ENCODE peak calls at places on chromosome 22, in six cellular contexts. One of them, this sample, is unnamed. For H3K9me3, the result is how much of the 10 kb centered on the place peaks cover.

GRCh38 chr22:44429941-44430587 is 68.0 kb downstream of the RTL6 start:
- DNase-seq in effector memory CD4-positive, alpha-beta T cell: no peak
- DNase-seq in CD8-positive, alpha-beta memory T cell: no peak
- DNase-seq in stomach: no peak
- DNase-seq in cardiac muscle cell: no peak
- DNase-seq in endodermal cell: peak
- DNase-seq in this sample: no peak

GRCh38 chr22:43136255-43136654 is 6.9 kb downstream of the MCAT start:
- DNase-seq in effector memory CD4-positive, alpha-beta T cell: no peak
- DNase-seq in CD8-positive, alpha-beta memory T cell: peak
- DNase-seq in stomach: peak
- DNase-seq in cardiac muscle cell: peak
- DNase-seq in endodermal cell: peak
- DNase-seq in this sample: peak

GRCh38 chr22:23391022-23391421 is 189.1 kb downstream of the IGLL1 start:
- DNase-seq in effector memory CD4-positive, alpha-beta T cell: no peak
- DNase-seq in CD8-positive, alpha-beta memory T cell: no peak
- DNase-seq in stomach: no peak
- DNase-seq in cardiac muscle cell: no peak
- DNase-seq in endodermal cell: no peak
- DNase-seq in this sample: no peak

GRCh38 chr22:43830931-43831560 is 18.9 kb upstream of the EFCAB6 start:
- DNase-seq in effector memory CD4-positive, alpha-beta T cell: no peak
- DNase-seq in CD8-positive, alpha-beta memory T cell: no peak
- DNase-seq in stomach: no peak
- DNase-seq in cardiac muscle cell: no peak
- DNase-seq in endodermal cell: no peak
- DNase-seq in this sample: no peak

GRCh38 chr22:22210375-22210774 is 34.2 kb upstream of the VPREB1 start:
- DNase-seq in effector memory CD4-positive, alpha-beta T cell: no peak
- DNase-seq in CD8-positive, alpha-beta memory T cell: no peak
- DNase-seq in stomach: no peak
- DNase-seq in cardiac muscle cell: peak
- DNase-seq in endodermal cell: no peak
- DNase-seq in this sample: no peak

GRCh38 chr22:46437990-46438389 is 99.4 kb downstream of the CELSR1 start:
- DNase-seq in effector memory CD4-positive, alpha-beta T cell: no peak
- DNase-seq in CD8-positive, alpha-beta memory T cell: no peak
- DNase-seq in stomach: no peak
- DNase-seq in cardiac muscle cell: no peak
- DNase-seq in endodermal cell: no peak
- DNase-seq in this sample: no peak

GRCh38 chr22:35630387-35630793 is 13.3 kb upstream of the MB start:
- DNase-seq in effector memory CD4-positive, alpha-beta T cell: no peak
- DNase-seq in CD8-positive, alpha-beta memory T cell: no peak
- DNase-seq in stomach: no peak
- DNase-seq in cardiac muscle cell: peak
- DNase-seq in endodermal cell: peak
- DNase-seq in this sample: no peak

GRCh38 chr22:43418079-43418825 is 6.4 kb downstream of the MPPED1 start:
- DNase-seq in effector memory CD4-positive, alpha-beta T cell: no peak
- DNase-seq in CD8-positive, alpha-beta memory T cell: no peak
- DNase-seq in stomach: no peak
- DNase-seq in cardiac muscle cell: no peak
- DNase-seq in endodermal cell: no peak
- DNase-seq in this sample: no peak

GRCh38 chr22:31944700-31945477 is 554 bp downstream of the YWHAH start:
- DNase-seq in effector memory CD4-positive, alpha-beta T cell: peak
- DNase-seq in CD8-positive, alpha-beta memory T cell: no peak
- DNase-seq in stomach: peak
- DNase-seq in cardiac muscle cell: peak
- DNase-seq in endodermal cell: peak
- DNase-seq in this sample: no peak

GRCh38 chr22:42856179-42856864 is 751 bp downstream of the ARFGAP3 start:
- DNase-seq in effector memory CD4-positive, alpha-beta T cell: peak
- DNase-seq in CD8-positive, alpha-beta memory T cell: no peak
- DNase-seq in stomach: peak
- DNase-seq in cardiac muscle cell: peak
- DNase-seq in endodermal cell: no peak
- DNase-seq in this sample: peak

GRCh38 chr22:20561882-20562281 is 54.5 kb downstream of the MED15 start:
- DNase-seq in effector memory CD4-positive, alpha-beta T cell: no peak
- DNase-seq in CD8-positive, alpha-beta memory T cell: no peak
- DNase-seq in stomach: no peak
- DNase-seq in cardiac muscle cell: no peak
- DNase-seq in endodermal cell: no peak
- DNase-seq in this sample: no peak
- H3K9me3 ChIP-seq in effector memory CD4-positive, alpha-beta T cell: under half
- H3K9me3 ChIP-seq in CD8-positive, alpha-beta memory T cell: under half
- H3K9me3 ChIP-seq in stomach: under half
- H3K9me3 ChIP-seq in cardiac muscle cell: under half
- H3K9me3 ChIP-seq in endodermal cell: under half
- H3K9me3 ChIP-seq in this sample: under half

DNA sequence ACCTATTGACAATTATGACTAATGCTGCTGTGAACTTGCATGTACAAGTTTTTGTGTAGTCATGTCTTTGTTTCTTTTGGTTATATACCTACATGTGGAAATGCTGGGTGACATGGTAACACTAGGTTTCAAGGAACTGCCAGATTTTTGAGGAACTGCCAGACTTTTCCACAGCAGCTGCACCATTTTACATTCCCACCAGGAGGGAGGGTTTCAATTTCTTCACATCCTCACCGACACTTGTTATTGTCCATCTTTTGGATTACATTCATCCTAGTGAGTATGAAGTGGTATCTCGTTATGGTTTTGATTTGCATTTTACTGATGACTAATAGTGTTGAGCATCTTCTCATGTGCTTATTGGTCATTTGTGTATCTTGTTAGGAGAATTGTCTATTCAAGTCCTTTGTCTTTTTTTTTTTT is 13.3 kb downstream of the CLDN5 start:
- DNase-seq in effector memory CD4-positive, alpha-beta T cell: no peak
- DNase-seq in CD8-positive, alpha-beta memory T cell: no peak
- DNase-seq in stomach: no peak
- DNase-seq in cardiac muscle cell: no peak
- DNase-seq in endodermal cell: no peak
- DNase-seq in this sample: no peak
- H3K9me3 ChIP-seq in effector memory CD4-positive, alpha-beta T cell: under half
- H3K9me3 ChIP-seq in CD8-positive, alpha-beta memory T cell: under half
- H3K9me3 ChIP-seq in stomach: under half
- H3K9me3 ChIP-seq in cardiac muscle cell: under half
- H3K9me3 ChIP-seq in endodermal cell: under half
- H3K9me3 ChIP-seq in this sample: under half

GRCh38 chr22:49302150-49302460 is 525.6 kb downstream of the BRD1 start:
- DNase-seq in effector memory CD4-positive, alpha-beta T cell: no peak
- DNase-seq in CD8-positive, alpha-beta memory T cell: no peak
- DNase-seq in stomach: no peak
- DNase-seq in cardiac muscle cell: no peak
- DNase-seq in endodermal cell: no peak
- DNase-seq in this sample: no peak
- H3K9me3 ChIP-seq in effector memory CD4-positive, alpha-beta T cell: under half
- H3K9me3 ChIP-seq in CD8-positive, alpha-beta memory T cell: under half
- H3K9me3 ChIP-seq in stomach: under half
- H3K9me3 ChIP-seq in cardiac muscle cell: under half
- H3K9me3 ChIP-seq in endodermal cell: under half
- H3K9me3 ChIP-seq in this sample: under half

GRCh38 chr22:16987822-16988221 is 20.2 kb downstream of the GAB4 start:
- DNase-seq in effector memory CD4-positive, alpha-beta T cell: no peak
- DNase-seq in CD8-positive, alpha-beta memory T cell: no peak
- DNase-seq in stomach: no peak
- DNase-seq in cardiac muscle cell: no peak
- DNase-seq in endodermal cell: no peak
- DNase-seq in this sample: no peak

GRCh38 chr22:16989915-16990314 is 18.1 kb downstream of the GAB4 start:
- DNase-seq in effector memory CD4-positive, alpha-beta T cell: no peak
- DNase-seq in CD8-positive, alpha-beta memory T cell: no peak
- DNase-seq in stomach: no peak
- DNase-seq in cardiac muscle cell: no peak
- DNase-seq in endodermal cell: no peak
- DNase-seq in this sample: no peak

DNA sequence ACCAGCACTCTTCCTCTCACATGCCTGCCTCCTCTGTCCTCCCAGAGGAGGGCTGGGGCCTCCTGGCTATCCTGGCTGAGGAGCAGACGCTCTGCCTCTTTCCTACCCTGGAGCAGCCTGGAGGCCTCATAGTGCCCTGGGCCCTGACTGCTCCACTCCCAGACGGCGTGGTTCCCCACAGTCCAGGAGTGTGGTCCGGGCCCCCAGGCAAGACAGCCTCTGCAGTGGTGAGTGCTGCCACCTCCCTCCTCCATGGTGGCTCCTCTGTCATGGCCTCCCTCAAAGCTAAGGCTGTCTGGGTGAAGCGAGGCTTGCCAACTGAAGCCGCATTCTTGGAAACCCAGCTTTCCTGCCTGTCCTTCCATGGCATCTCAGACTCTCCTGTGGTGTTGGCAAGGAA is 19.8 kb downstream of the GAB4 start:
- DNase-seq in effector memory CD4-positive, alpha-beta T cell: no peak
- DNase-seq in CD8-positive, alpha-beta memory T cell: no peak
- DNase-seq in stomach: no peak
- DNase-seq in cardiac muscle cell: no peak
- DNase-seq in endodermal cell: no peak
- DNase-seq in this sample: no peak
- H3K9me3 ChIP-seq in effector memory CD4-positive, alpha-beta T cell: under half
- H3K9me3 ChIP-seq in CD8-positive, alpha-beta memory T cell: under half
- H3K9me3 ChIP-seq in stomach: under half
- H3K9me3 ChIP-seq in cardiac muscle cell: under half
- H3K9me3 ChIP-seq in endodermal cell: under half
- H3K9me3 ChIP-seq in this sample: under half

GRCh38 chr22:49863936-49864335 is 10.3 kb downstream of the ZBED4 start:
- DNase-seq in effector memory CD4-positive, alpha-beta T cell: no peak
- DNase-seq in CD8-positive, alpha-beta memory T cell: no peak
- DNase-seq in stomach: no peak
- DNase-seq in cardiac muscle cell: no peak
- DNase-seq in endodermal cell: no peak
- DNase-seq in this sample: no peak

GRCh38 chr22:49861642-49862407 is 8.2 kb downstream of the ZBED4 start:
- DNase-seq in effector memory CD4-positive, alpha-beta T cell: no peak
- DNase-seq in CD8-positive, alpha-beta memory T cell: no peak
- DNase-seq in stomach: no peak
- DNase-seq in cardiac muscle cell: peak
- DNase-seq in endodermal cell: no peak
- DNase-seq in this sample: no peak

GRCh38 chr22:49858827-49859226 is 5.2 kb downstream of the ZBED4 start:
- DNase-seq in effector memory CD4-positive, alpha-beta T cell: no peak
- DNase-seq in CD8-positive, alpha-beta memory T cell: no peak
- DNase-seq in stomach: no peak
- DNase-seq in cardiac muscle cell: no peak
- DNase-seq in endodermal cell: no peak
- DNase-seq in this sample: no peak

GRCh38 chr22:49865156-49865555 is 11.5 kb downstream of the ZBED4 start:
- DNase-seq in effector memory CD4-positive, alpha-beta T cell: no peak
- DNase-seq in CD8-positive, alpha-beta memory T cell: no peak
- DNase-seq in stomach: no peak
- DNase-seq in cardiac muscle cell: no peak
- DNase-seq in endodermal cell: no peak
- DNase-seq in this sample: no peak

DNA sequence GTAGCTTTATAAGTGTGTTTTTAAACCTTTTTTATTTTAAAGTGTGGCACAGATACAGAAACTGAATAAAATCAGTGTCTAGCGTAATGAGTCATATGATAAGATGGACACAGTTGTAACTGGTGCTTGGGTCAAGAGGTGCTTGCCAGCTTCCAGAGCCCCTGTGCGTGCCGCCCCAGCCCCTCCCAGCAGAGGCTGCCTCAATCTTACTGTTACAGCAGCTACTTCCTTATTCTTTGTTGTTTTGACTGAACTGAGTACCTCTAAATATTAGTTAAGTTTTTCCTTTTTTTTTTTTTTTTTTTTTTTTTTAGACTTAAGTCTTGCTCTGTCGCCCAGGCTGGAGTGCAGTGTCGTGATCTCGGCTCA is 8.7 kb downstream of the ZBED4 start:
- DNase-seq in effector memory CD4-positive, alpha-beta T cell: no peak
- DNase-seq in CD8-positive, alpha-beta memory T cell: no peak
- DNase-seq in stomach: no peak
- DNase-seq in cardiac muscle cell: peak
- DNase-seq in endodermal cell: no peak
- DNase-seq in this sample: no peak
- H3K9me3 ChIP-seq in effector memory CD4-positive, alpha-beta T cell: under half
- H3K9me3 ChIP-seq in CD8-positive, alpha-beta memory T cell: under half
- H3K9me3 ChIP-seq in stomach: under half
- H3K9me3 ChIP-seq in cardiac muscle cell: under half
- H3K9me3 ChIP-seq in endodermal cell: under half
- H3K9me3 ChIP-seq in this sample: under half